ENCODE peak calls at places on chromosomes 13 and 19, in eight cellular contexts. R is heart right ventricle; B is fibroblast of mammary gland; I is H9; Y is suprapubic skin; K is hippocampal formation; Z is endothelial cell; D is activated CD4-positive, CD25-positive, alpha-beta regulatory T cell treated with anti-CD3 and anti-CD28 coated beads, Interleukin-2, amount 50 U/mL, for 72 hours. M is an unnamed sample.

GRCh38 chr19:18577365-18577914 is 5.8 kb downstream of the UBA52 start:
- DNase-seq in D (no peak), I (no peak), R (no peak), B (no peak), K (no peak), Z (no peak), Y (no peak), M (no peak)

GRCh38 chr13:80477641-80478443 is 136.9 kb upstream of the SPRY2 start:
- DNase-seq in Y (no peak), B (no peak), Z (no peak), D (no peak), I (no peak), K (no peak), R (no peak), M (no peak)

GRCh38 chr13:112605531-112605990 is 17.6 kb upstream of the TUBGCP3 start:
- DNase-seq in I (no peak), B (peak), Y (no peak), R (no peak), D (no peak), K (no peak), Z (no peak), M (no peak)

GRCh38 chr19:54620464-54620863 is 9.8 kb upstream of the LILRB1 start:
- DNase-seq in R (no peak), B (no peak), K (no peak), I (no peak), Y (no peak), D (no peak), Z (no peak), M (no peak)

GRCh38 chr13:59459972-59460371 is 703.8 kb downstream of the DIAPH3 start:
- DNase-seq in R (no peak), K (no peak), B (peak), Z (no peak), D (no peak), Y (no peak), I (no peak), M (no peak)

GRCh38 chr13:48596128-48596429 is 57.6 kb upstream of the CYSLTR2 start:
- DNase-seq in Y (no peak), B (no peak), R (no peak), Z (no peak), K (no peak), D (no peak), I (no peak), M (no peak)

GRCh38 chr13:37669845-37670244 is 71.3 kb upstream of the POSTN start:
- DNase-seq in B (no peak), D (no peak), Y (no peak), K (no peak), I (no peak), R (no peak), Z (no peak), M (no peak)

GRCh38 chr13:30107536-30108136 is 199.7 kb downstream of the KATNAL1 start:
- DNase-seq in Y (peak), B (peak), R (no peak), I (no peak), D (no peak), Z (no peak), K (no peak), M (no peak)

GRCh38 chr13:113915786-113916329 is 52.0 kb upstream of the GAS6 start:
- DNase-seq in Z (no peak), Y (peak), D (no peak), K (no peak), B (no peak), I (peak), R (no peak), M (no peak)

GRCh38 chr19:17184381-17184841 is 30.7 kb upstream of the USE1 start:
- DNase-seq in D (no peak), K (no peak), I (no peak), B (no peak), Z (no peak), R (no peak), Y (no peak), M (no peak)

GRCh38 chr19:41702208-41702651 is 6.2 kb upstream of the CEACAM5 start:
- DNase-seq in D (no peak), R (no peak), I (no peak), Z (no peak), B (peak), Y (no peak), K (no peak), M (no peak)

GRCh38 chr13:56773148-56773547 is 367.6 kb upstream of the PRR20A start:
- DNase-seq in Y (no peak), B (no peak), K (no peak), R (no peak), D (no peak), Z (no peak), I (no peak), M (no peak)

GRCh38 chr13:24777171-24777570 is 13.2 kb downstream of the RNF17 start:
- DNase-seq in Y (no peak), I (no peak), B (no peak), K (no peak), D (no peak), Z (no peak), R (no peak), M (no peak)

GRCh38 chr19:54928299-54928698 is 19.0 kb downstream of the NLRP7 start:
- DNase-seq in I (no peak), K (no peak), R (no peak), D (no peak), Z (no peak), B (peak), Y (no peak), M (no peak)

GRCh38 chr13:112128052-112128610 is 61.2 kb downstream of the SOX1 start:
- DNase-seq in R (no peak), K (no peak), Y (peak), D (no peak), Z (no peak), I (no peak), B (no peak), M (no peak)

GRCh38 chr13:94667190-94667589 is 45.2 kb downstream of the SOX21 start:
- DNase-seq in B (no peak), D (no peak), K (no peak), I (no peak), Z (no peak), Y (no peak), R (no peak), M (no peak)